ENCODE peak calls at places on chromosomes 6 and 20, in seven cellular contexts. J, X, H, M, S, E and F are unnamed samples.

GRCh38 chr6:140566706-140567330 is 1192.4 kb upstream of the CITED2 start:
- DNase-seq in J (no peak), X (no peak), H (peak), S (no peak), M (no peak), E (no peak), F (peak)

GRCh38 chr6:26249959-26250805 is 114.8 kb upstream of the BTN3A2 start:
- DNase-seq in X (peak), H (peak), S (peak), J (peak), M (no peak), E (peak), F (peak)

GRCh38 chr20:36303831-36304230 is 2.3 kb upstream of the DLGAP4 start:
- DNase-seq in S (no peak), E (no peak), H (no peak), X (no peak), J (no peak), M (no peak), F (no peak)

GRCh38 chr6:64774881-64775280 is 932.1 kb downstream of the EYS start:
- DNase-seq in E (no peak), H (no peak), J (no peak), S (no peak), X (no peak), M (no peak), F (no peak)

GRCh38 chr6:90295854-90296345 is 743 bp downstream of the BACH2 start:
- DNase-seq in X (peak), H (no peak), M (peak), J (peak), E (peak), S (peak), F (peak)

GRCh38 chr20:20732641-20733040 is 20.2 kb upstream of the RALGAPA2 start:
- DNase-seq in M (no peak), H (no peak), J (no peak), S (no peak), E (no peak), X (no peak), F (peak)

GRCh38 chr6:146153040-146153758 is 124.3 kb downstream of the GRM1 start:
- DNase-seq in H (no peak), M (no peak), S (no peak), X (no peak), J (no peak), E (no peak), F (no peak)

GRCh38 chr6:128919412-128919811 is 36.5 kb downstream of the LAMA2 start:
- DNase-seq in E (no peak), M (no peak), J (no peak), X (no peak), H (no peak), S (no peak), F (no peak)

GRCh38 chr6:46090115-46091079 is 39.4 kb upstream of the ENPP4 start:
- DNase-seq in J (peak), X (peak), H (peak), S (peak), E (peak), M (peak), F (peak)

GRCh38 chr6:137261393-137262154 is 42.4 kb upstream of the IFNGR1 start:
- DNase-seq in H (peak), X (no peak), M (no peak), E (no peak), S (no peak), J (no peak), F (no peak)

GRCh38 chr6:134787261-134787871 is 162.5 kb downstream of the ALDH8A1 start:
- DNase-seq in M (no peak), S (no peak), J (no peak), H (peak), X (no peak), E (no peak), F (no peak)

GRCh38 chr6:165987483-165988305 is 180.0 kb downstream of the TBXT start:
- DNase-seq in H (peak), X (peak), E (no peak), J (peak), S (no peak), M (no peak), F (peak)

GRCh38 chr20:668050-668449 is 7.6 kb downstream of the SCRT2 start:
- DNase-seq in X (no peak), M (no peak), S (no peak), J (no peak), H (no peak), E (no peak), F (no peak)

GRCh38 chr6:109799664-109800063 is 108.6 kb downstream of the FIG4 start:
- DNase-seq in H (no peak), X (no peak), J (no peak), S (no peak), E (no peak), M (no peak), F (no peak)

GRCh38 chr6:153208706-153209105 is 77.6 kb upstream of the RGS17 start:
- DNase-seq in E (no peak), X (no peak), S (no peak), J (peak), H (no peak), M (peak), F (peak)

GRCh38 chr20:23037017-23037481 is 1.9 kb downstream of the SSTR4 start:
- DNase-seq in X (no peak), H (no peak), S (no peak), E (no peak), M (no peak), J (no peak), F (peak)

GRCh38 chr6:133805876-133806275 is 83.0 kb upstream of the TCF21 start:
- DNase-seq in H (no peak), E (no peak), S (no peak), X (no peak), M (no peak), J (no peak), F (no peak)

GRCh38 chr6:57242505-57242904 is 20.4 kb upstream of the RAB23 start:
- DNase-seq in M (no peak), X (no peak), S (no peak), J (no peak), E (no peak), H (no peak), F (peak)

GRCh38 chr6:27562027-27562410 is 89.1 kb upstream of the ZNF184 start:
- DNase-seq in H (no peak), S (no peak), X (no peak), E (no peak), J (no peak), M (peak), F (peak)

GRCh38 chr6:9121551-9121950 is 686.2 kb upstream of the SLC35B3 start:
- DNase-seq in H (no peak), J (no peak), X (no peak), M (no peak), S (no peak), E (no peak), F (no peak)